ENCODE peak calls at places on chromosomes 12 and 14, in five cellular contexts. K is IMR-90, R is astrocyte of the cerebellum, Q is fibroblast of mammary gland, U is endodermal cell. O is an unnamed sample.

GRCh38 chr14:95263527-95264231 is 56.0 kb downstream of the CLMN start:
- DNase-seq in K (no peak), R (no peak), Q (no peak), U (no peak), O (no peak)

GRCh38 chr12:47943492-47944359 is 19.7 kb upstream of the TMEM106C start:
- DNase-seq in K (no peak), R (no peak), Q (no peak), U (no peak), O (no peak)

GRCh38 chr14:101504096-101504948 is 57.0 kb upstream of the DIO3 start:
- DNase-seq in K (no peak), R (no peak), Q (no peak), U (peak), O (no peak)

GRCh38 chr14:74510211-74510931 is 16.8 kb downstream of the ISCA2 start:
- DNase-seq in K (peak), R (no peak), Q (peak), U (peak), O (no peak)

GRCh38 chr12:82426081-82426480 is 67.8 kb downstream of the METTL25 start:
- DNase-seq in K (no peak), R (no peak), Q (no peak), U (peak), O (no peak)

GRCh38 chr14:31965735-31966598 is 111.1 kb upstream of the ARHGAP5 start:
- DNase-seq in K (peak), R (no peak), Q (no peak), U (no peak), O (no peak)

GRCh38 chr12:63029676-63030075 is 94.7 kb upstream of the PPM1H start:
- DNase-seq in K (no peak), R (no peak), Q (no peak), U (no peak), O (no peak)

GRCh38 chr12:93526786-93527428 is 45.6 kb upstream of the SOCS2 start:
- DNase-seq in K (peak), R (peak), Q (peak), U (peak), O (peak)

GRCh38 chr12:117318591-117318990 is 42.8 kb downstream of the NOS1 start:
- DNase-seq in K (no peak), R (no peak), Q (no peak), U (no peak), O (no peak)

GRCh38 chr12:466762-467161 is 7.0 kb downstream of the B4GALNT3 start:
- DNase-seq in K (no peak), R (no peak), Q (no peak), U (no peak), O (no peak)

GRCh38 chr14:50083467-50084337 is 32.7 kb downstream of the VCPKMT start:
- DNase-seq in K (peak), R (no peak), Q (no peak), U (no peak), O (no peak)

GRCh38 chr12:87953257-87953860 is 75.8 kb downstream of the C12orf50 start:
- DNase-seq in K (peak), R (peak), Q (peak), U (peak), O (peak)

GRCh38 chr14:91354221-91354916 is 63.3 kb downstream of the CCDC88C start:
- DNase-seq in K (no peak), R (peak), Q (peak), U (no peak), O (no peak)

GRCh38 chr12:17372508-17372907 is 717.5 kb downstream of the RERGL start:
- DNase-seq in K (no peak), R (no peak), Q (no peak), U (no peak), O (no peak)

GRCh38 chr14:96095581-96096476 is 56.7 kb downstream of the C14orf132 start:
- DNase-seq in K (peak), R (no peak), Q (peak), U (peak), O (no peak)

GRCh38 chr12:60231301-60231700 is 635.5 kb downstream of the SLC16A7 start:
- DNase-seq in K (no peak), R (no peak), Q (no peak), U (no peak), O (no peak)

GRCh38 chr12:88579941-88580871 is at the start of gene KITLG:
- DNase-seq in K (peak), R (peak), Q (peak), U (peak), O (no peak)

GRCh38 chr14:90740946-90741681 is 75.1 kb downstream of the TTC7B start:
- DNase-seq in K (no peak), R (no peak), Q (no peak), U (no peak), O (no peak)

GRCh38 chr12:48882325-48882687 is 16.6 kb upstream of the RND1 start:
- DNase-seq in K (peak), R (no peak), Q (no peak), U (peak), O (no peak)

GRCh38 chr14:63288853-63289252 is 29.9 kb downstream of the GPHB5 start:
- DNase-seq in K (no peak), R (no peak), Q (no peak), U (no peak), O (no peak)

GRCh38 chr14:89374908-89375307 is 42.1 kb downstream of the FOXN3 start:
- DNase-seq in K (no peak), R (no peak), Q (no peak), U (no peak), O (no peak)

GRCh38 chr12:13744566-13744965 is 236.8 kb downstream of the GRIN2B start:
- DNase-seq in K (no peak), R (no peak), Q (no peak), U (no peak), O (no peak)

GRCh38 chr14:50061664-50062437 is 54.5 kb downstream of the VCPKMT start:
- DNase-seq in K (peak), R (no peak), Q (peak), U (peak), O (no peak)

GRCh38 chr12:46209914-46210834 is 58.7 kb downstream of the SLC38A1 start:
- DNase-seq in K (no peak), R (no peak), Q (peak), U (peak), O (no peak)

GRCh38 chr12:11875414-11875935 is 195.3 kb upstream of the BCL2L14 start:
- DNase-seq in K (no peak), R (no peak), Q (no peak), U (no peak), O (no peak)

GRCh38 chr14:54025661-54026060 is 69.0 kb upstream of the BMP4 start:
- DNase-seq in K (peak), R (no peak), Q (peak), U (no peak), O (no peak)

GRCh38 chr12:15580431-15580830 is 208.8 kb downstream of the EPS8 start:
- DNase-seq in K (no peak), R (no peak), Q (no peak), U (no peak), O (no peak)

GRCh38 chr12:12381982-12382381 is 25.1 kb downstream of the BORCS5 start:
- DNase-seq in K (no peak), R (no peak), Q (no peak), U (no peak), O (no peak)

GRCh38 chr12:72271401-72271740 is 799 bp upstream of the TRHDE start:
- DNase-seq in K (peak), R (peak), Q (no peak), U (no peak), O (no peak)

GRCh38 chr12:94458882-94459772 is 540 bp downstream of the CEP83 start:
- DNase-seq in K (peak), R (peak), Q (peak), U (no peak), O (no peak)

GRCh38 chr12:116547955-116548471 is 11.2 kb upstream of the MAP1LC3B2 start:
- DNase-seq in K (peak), R (no peak), Q (peak), U (no peak), O (no peak)

GRCh38 chr12:22684526-22685118 is 59.7 kb downstream of the ETNK1 start:
- DNase-seq in K (peak), R (peak), Q (peak), U (no peak), O (no peak)

GRCh38 chr12:71846322-71846940 is 6.9 kb downstream of the TBC1D15 start:
- DNase-seq in K (peak), R (peak), Q (peak), U (no peak), O (no peak)

GRCh38 chr12:52792185-52793029 is 3.5 kb downstream of the KRT3 start:
- DNase-seq in K (no peak), R (no peak), Q (no peak), U (no peak), O (no peak)

GRCh38 chr12:7176595-7176994 is 12.9 kb upstream of the PEX5 start:
- DNase-seq in K (no peak), R (no peak), Q (no peak), U (no peak), O (no peak)

GRCh38 chr12:12443482-12443881 is 86.6 kb downstream of the BORCS5 start:
- DNase-seq in K (no peak), R (peak), Q (peak), U (no peak), O (no peak)

GRCh38 chr12:91361864-91362263 is 179.2 kb upstream of the DCN start:
- DNase-seq in K (peak), R (peak), Q (peak), U (no peak), O (no peak)

GRCh38 chr14:96839251-96839650 is 42.1 kb downstream of the VRK1 start:
- DNase-seq in K (no peak), R (no peak), Q (no peak), U (no peak), O (no peak)

GRCh38 chr14:75837151-75837787 is 144.5 kb downstream of the TGFB3 start:
- DNase-seq in K (no peak), R (no peak), Q (peak), U (no peak), O (no peak)

GRCh38 chr12:110670161-110670701 is 18.7 kb downstream of the HVCN1 start:
- DNase-seq in K (no peak), R (no peak), Q (no peak), U (no peak), O (no peak)

GRCh38 chr12:110669193-110669502 is 19.8 kb downstream of the HVCN1 start:
- DNase-seq in K (no peak), R (no peak), Q (no peak), U (no peak), O (no peak)

GRCh38 chr12:110666892-110667291 is 22.0 kb downstream of the HVCN1 start:
- DNase-seq in K (no peak), R (no peak), Q (no peak), U (no peak), O (no peak)

GRCh38 chr12:110667671-110668070 is 21.2 kb downstream of the HVCN1 start:
- DNase-seq in K (no peak), R (no peak), Q (no peak), U (no peak), O (no peak)

DNA sequence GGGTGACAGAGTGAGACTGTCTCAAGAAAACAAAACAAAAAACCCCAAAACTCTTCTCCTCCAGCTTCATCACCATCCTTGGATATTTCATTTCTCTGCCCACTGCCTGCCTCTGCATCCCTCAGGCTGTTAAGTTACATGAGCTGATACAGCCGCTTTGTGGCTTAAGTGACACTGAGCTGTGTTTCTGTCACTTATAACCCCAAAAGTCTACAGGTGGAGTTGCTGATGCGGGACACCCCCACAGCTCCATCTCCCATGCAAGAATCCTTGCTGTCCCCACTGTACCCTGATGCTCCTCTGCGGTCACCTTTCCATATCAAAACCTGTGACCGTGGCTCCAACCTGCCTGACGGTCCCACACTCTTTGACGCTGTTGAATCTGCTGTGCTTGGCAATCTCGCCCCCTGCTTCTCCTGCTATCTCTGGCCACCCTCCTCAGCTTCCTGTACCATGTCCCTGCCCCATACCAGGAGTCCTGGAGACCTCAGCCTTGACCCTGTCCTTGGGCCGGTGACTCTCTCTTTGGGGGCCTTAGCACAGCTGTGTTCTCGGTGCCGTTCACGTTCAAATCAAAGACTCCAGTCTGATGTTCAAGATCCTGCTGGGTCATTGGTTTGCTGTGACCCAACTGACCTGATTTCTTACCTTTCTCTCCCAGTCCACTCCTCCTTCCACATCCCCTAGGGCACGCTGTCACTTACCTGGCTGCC is 20.3 kb downstream of the HVCN1 start:
- DNase-seq in K (no peak), R (no peak), Q (no peak), U (no peak), O (no peak)
- H3K4me3 ChIP-seq in K (no peak), R (no peak), Q (no peak), U (no peak), O (no peak)

DNA sequence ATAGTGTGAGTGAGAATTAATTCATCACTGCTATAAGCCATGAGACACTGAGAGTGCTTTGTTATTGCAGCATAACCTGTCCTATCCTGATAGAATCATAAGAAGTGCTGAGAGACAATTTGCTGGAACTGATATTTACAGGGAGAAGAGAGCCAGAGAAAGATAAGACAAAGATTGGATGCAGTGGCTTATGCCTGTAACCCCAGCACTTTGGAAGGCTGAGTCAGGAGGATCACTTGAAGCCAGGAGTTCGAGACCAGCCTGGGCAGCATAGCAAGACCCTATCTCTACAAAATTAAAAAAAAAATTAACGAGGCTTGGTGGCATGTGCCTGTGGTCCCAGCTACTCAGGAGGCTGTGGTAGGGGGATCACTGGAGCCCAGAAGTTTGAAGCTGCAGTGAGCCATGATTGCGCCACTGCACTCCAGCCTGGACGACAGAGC is 3.0 kb upstream of the P2RX7 start:
- DNase-seq in K (no peak), R (no peak), Q (no peak), U (no peak), O (no peak)
- H3K4me3 ChIP-seq in K (no peak), R (no peak), Q (no peak), U (no peak), O (no peak)

DNA sequence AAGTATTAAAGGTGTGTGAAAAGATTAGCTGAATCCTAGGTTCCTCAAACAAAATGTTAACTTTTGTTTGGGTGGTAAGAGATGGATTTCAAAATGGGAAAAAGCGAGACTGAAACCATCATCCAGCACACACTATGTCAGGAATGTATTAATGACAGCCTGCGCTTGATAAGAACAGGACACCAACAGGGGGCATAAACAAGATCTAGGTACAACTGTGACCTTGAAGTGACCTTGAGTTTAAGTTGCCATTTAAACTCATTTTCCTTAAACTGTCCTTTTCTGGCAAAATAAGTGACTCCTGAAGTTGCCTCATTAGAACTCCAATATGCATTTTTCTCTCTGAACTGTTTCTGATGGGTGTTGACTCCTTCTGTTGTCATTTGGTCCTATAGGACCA is 17.1 kb downstream of the PRKCH start:
- DNase-seq in K (no peak), R (no peak), Q (no peak), U (no peak), O (no peak)
- H3K4me3 ChIP-seq in K (no peak), R (no peak), Q (no peak), U (no peak), O (no peak)

GRCh38 chr12:1663440-1664132 is 27.3 kb upstream of the ADIPOR2 start:
- DNase-seq in K (no peak), R (no peak), Q (no peak), U (no peak), O (no peak)
- H3K4me3 ChIP-seq in K (no peak), R (no peak), Q (no peak), U (no peak), O (no peak)

GRCh38 chr12:20372326-20373097 is 4.2 kb downstream of the PDE3A start:
- DNase-seq in K (no peak), R (no peak), Q (no peak), U (no peak), O (no peak)

GRCh38 chr12:20377750-20378149 is 9.4 kb downstream of the PDE3A start:
- DNase-seq in K (no peak), R (no peak), Q (no peak), U (no peak), O (no peak)

GRCh38 chr12:20374775-20375174 is 6.4 kb downstream of the PDE3A start:
- DNase-seq in K (no peak), R (no peak), Q (no peak), U (no peak), O (no peak)

GRCh38 chr12:20382117-20382516 is 13.8 kb downstream of the PDE3A start:
- DNase-seq in K (no peak), R (no peak), Q (no peak), U (no peak), O (no peak)

DNA sequence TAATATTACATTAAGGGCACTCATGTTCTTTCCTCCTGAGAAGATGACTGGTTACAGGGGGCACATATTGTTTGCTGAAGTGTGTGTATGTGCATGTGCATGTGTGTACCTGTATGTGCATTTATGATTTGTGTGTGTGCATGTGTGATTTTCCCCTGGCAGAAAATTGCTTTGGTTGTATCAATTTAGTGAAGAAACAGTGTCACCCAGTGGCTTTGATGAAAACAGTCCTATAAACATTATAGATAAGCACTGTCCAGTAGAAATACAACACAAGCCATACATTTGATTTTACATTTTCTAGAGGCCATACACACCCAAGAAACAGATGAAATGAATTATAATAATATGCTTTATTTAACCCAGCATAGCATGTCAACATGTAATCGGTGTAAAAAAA is 8.6 kb downstream of the PDE3A start:
- DNase-seq in K (peak), R (no peak), Q (peak), U (no peak), O (no peak)
- H3K4me3 ChIP-seq in K (no peak), R (no peak), Q (no peak), U (no peak), O (no peak)

GRCh38 chr12:124684496-124684895 is 117.1 kb upstream of the NCOR2 start:
- DNase-seq in K (peak), R (no peak), Q (no peak), U (no peak), O (no peak)
- H3K4me3 ChIP-seq in K (peak), R (peak), Q (no peak), U (no peak), O (peak)

DNA sequence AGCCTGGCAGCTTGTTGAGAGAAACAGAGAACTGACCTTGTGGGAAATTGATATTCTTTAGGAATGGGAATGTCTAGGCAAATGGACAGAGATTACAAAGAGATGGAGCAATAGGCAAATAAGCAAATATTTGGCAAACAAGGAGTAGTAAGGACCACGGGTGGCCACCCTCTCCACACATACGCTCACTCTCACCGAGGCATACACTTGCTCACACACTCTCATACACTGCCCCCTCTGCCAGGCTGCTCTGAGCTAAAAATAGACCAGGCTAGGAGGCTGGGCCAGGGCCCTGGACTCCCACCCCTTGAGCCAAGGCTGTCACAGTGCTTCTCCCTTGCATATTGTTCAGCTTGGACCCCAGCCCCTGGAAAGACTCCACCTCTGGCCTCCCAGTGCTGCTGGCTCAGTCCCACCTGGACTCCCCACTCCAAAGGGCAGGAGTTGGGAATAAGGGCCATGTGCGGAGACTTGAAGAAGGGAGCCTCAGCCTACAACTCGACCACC is 1.1 kb downstream of the PPP1R1A start:
- DNase-seq in K (no peak), R (no peak), Q (no peak), U (peak), O (no peak)
- H3K4me3 ChIP-seq in K (no peak), R (no peak), Q (no peak), U (peak), O (no peak)

O was measured in AG04449.